ENCODE peak calls at places on chromosome 1, in ten cellular contexts. Y, C, K, Z, M, H, U, T, V and S are unnamed samples.

GRCh38 chr1:5371270-5371669 is 621.0 kb downstream of the NPHP4 start:
- DNase-seq in M (no peak), U (no peak), C (no peak), K (no peak), H (no peak), V (no peak), T (no peak), Y (no peak), Z (no peak), S (peak; percentile 34)

GRCh38 chr1:12078938-12079861 is 16.1 kb downstream of the TNFRSF8 start:
- DNase-seq in Z (no peak), T (peak; percentile 22), H (no peak), V (no peak), M (peak; percentile 22), K (no peak), Y (peak; percentile 64), C (peak; percentile 45), U (no peak), S (no peak)

GRCh38 chr1:10687782-10688408 is 108.6 kb downstream of the CASZ1 start:
- DNase-seq in V (no peak), C (no peak), H (no peak), M (no peak), U (no peak), K (no peak), Z (no peak), Y (no peak), T (no peak), S (no peak)

GRCh38 chr1:26723013-26723991 is 27.5 kb downstream of the ARID1A start:
- DNase-seq in H (peak; percentile 50), U (no peak), T (peak; percentile 92), V (peak; percentile 99), C (peak; percentile 98), Y (peak; percentile 98), M (peak; percentile 40), K (peak; percentile 97), Z (peak; percentile 89), S (peak; percentile 86)

GRCh38 chr1:55318111-55318817 is 103.1 kb upstream of the USP24 start:
- DNase-seq in U (no peak), Y (no peak), V (no peak), M (no peak), Z (no peak), H (no peak), K (no peak), T (no peak), C (peak; percentile 56), S (no peak)

GRCh38 chr1:23719162-23719820 is 24.0 kb upstream of the ELOA start:
- DNase-seq in T (no peak), K (no peak), C (peak; percentile 75), Y (no peak), V (no peak), H (no peak), M (no peak), Z (no peak), U (no peak), S (no peak)

GRCh38 chr1:3084154-3084553 is 15.2 kb downstream of the PRDM16 start:
- DNase-seq in V (no peak), H (no peak), T (no peak), U (no peak), Y (no peak), M (no peak), C (no peak), K (no peak), Z (no peak), S (no peak)

GRCh38 chr1:229842302-229843255 is 216.5 kb downstream of the URB2 start:
- DNase-seq in M (no peak), K (no peak), H (no peak), U (no peak), Y (no peak), C (no peak), V (no peak), T (peak; percentile 31), Z (no peak), S (no peak)

GRCh38 chr1:28470146-28470545 is 35.7 kb upstream of the RCC1 start:
- DNase-seq in Z (no peak), C (peak; percentile 23), H (no peak), T (no peak), Y (no peak), V (no peak), U (no peak), M (no peak), K (no peak), S (no peak)

GRCh38 chr1:47992720-47993119 is 4.5 kb downstream of the TRABD2B start:
- DNase-seq in T (no peak), C (no peak), V (no peak), M (no peak), K (peak; percentile 90), Y (no peak), Z (peak; percentile 63), U (no peak), H (no peak), S (peak; percentile 81)

GRCh38 chr1:80722611-80723010 is 1078.1 kb upstream of the ADGRL2 start:
- DNase-seq in K (no peak), U (no peak), H (no peak), T (no peak), V (no peak), Y (no peak), Z (no peak), M (no peak), C (no peak), S (no peak)

GRCh38 chr1:183198463-183198862 is 12.4 kb downstream of the LAMC2 start:
- DNase-seq in Y (no peak), K (peak; percentile 59), Z (no peak), V (no peak), U (no peak), H (no peak), M (peak; percentile 99), T (no peak), C (peak; percentile 97), S (no peak)

GRCh38 chr1:82171955-82172354 is 371.2 kb downstream of the ADGRL2 start:
- DNase-seq in M (no peak), Y (no peak), V (no peak), U (no peak), C (no peak), H (no peak), T (no peak), K (no peak), Z (no peak), S (no peak)

GRCh38 chr1:171911506-171911905 is 70.2 kb downstream of the DNM3 start:
- DNase-seq in V (no peak), U (no peak), Y (no peak), C (no peak), M (no peak), H (no peak), Z (no peak), T (no peak), K (no peak), S (no peak)

GRCh38 chr1:116886532-116886931 is 23.2 kb upstream of the PTGFRN start:
- DNase-seq in M (peak; percentile 29), Z (no peak), U (no peak), Y (peak; percentile 70), C (peak; percentile 59), V (no peak), H (no peak), T (no peak), K (no peak), S (no peak)

GRCh38 chr1:197633447-197634039 is 141.7 kb downstream of the DENND1B start:
- DNase-seq in K (no peak), U (no peak), Z (no peak), C (no peak), T (no peak), V (no peak), Y (no peak), H (no peak), M (no peak), S (no peak)

GRCh38 chr1:243407284-243408018 is 151.6 kb downstream of the SDCCAG8 start:
- DNase-seq in V (no peak), H (no peak), U (no peak), Y (peak; percentile 62), Z (no peak), C (peak; percentile 82), K (peak; percentile 18), T (no peak), M (peak; percentile 20), S (no peak)

GRCh38 chr1:204213668-204214662 is at the start of gene GOLT1A:
- DNase-seq in Z (peak; percentile 69), M (peak; percentile 72), T (peak; percentile 59), V (no peak), Y (peak; percentile 86), K (peak; percentile 76), U (no peak), H (peak; percentile 32), C (peak; percentile 80), S (no peak)

GRCh38 chr1:51624851-51625250 is 8.0 kb downstream of the OSBPL9 start:
- DNase-seq in M (no peak), V (no peak), Z (no peak), C (peak; percentile 34), T (no peak), Y (no peak), K (no peak), U (no peak), H (no peak), S (no peak)

GRCh38 chr1:227257964-227258363 is 60.3 kb downstream of the CDC42BPA start:
- DNase-seq in U (no peak), M (no peak), H (no peak), K (no peak), Z (no peak), V (no peak), T (no peak), Y (no peak), C (no peak), S (no peak)

GRCh38 chr1:241325441-241325840 is 31.6 kb downstream of the RGS7 start:
- DNase-seq in C (no peak), V (no peak), M (no peak), H (no peak), Y (no peak), T (no peak), Z (no peak), U (no peak), K (no peak), S (no peak)

GRCh38 chr1:167564592-167564991 is 11.0 kb upstream of the CREG1 start:
- DNase-seq in Z (no peak), V (no peak), Y (peak; percentile 36), T (no peak), H (no peak), C (peak; percentile 17), K (no peak), U (no peak), M (no peak), S (no peak)

GRCh38 chr1:183676515-183677189 is 23.5 kb upstream of the APOBEC4 start:
- DNase-seq in C (peak; percentile 39), V (no peak), M (no peak), K (no peak), Y (peak; percentile 72), Z (no peak), T (peak; percentile 15), H (no peak), U (no peak), S (no peak)

GRCh38 chr1:161166669-161167548 is 683 bp downstream of the PPOX start:
- DNase-seq in H (no peak), U (no peak), M (no peak), T (no peak), C (no peak), K (no peak), Y (no peak), Z (peak; percentile 60), V (no peak), S (no peak)

GRCh38 chr1:64965239-64966157 is 851 bp downstream of the JAK1 start:
- DNase-seq in M (peak; percentile 8), T (peak; percentile 71), Y (peak; percentile 74), U (peak; percentile 31), K (no peak), C (peak; percentile 82), V (peak; percentile 17), Z (peak; percentile 85), H (peak; percentile 56), S (peak; percentile 88)

GRCh38 chr1:29503441-29503840 is 267.1 kb downstream of the PTPRU start:
- DNase-seq in C (no peak), Z (no peak), Y (no peak), H (no peak), M (no peak), T (no peak), V (peak; percentile 49), U (no peak), K (no peak), S (peak; percentile 12)

GRCh38 chr1:162530985-162531319 is 30.6 kb upstream of the UAP1 start:
- DNase-seq in C (no peak), M (no peak), Y (no peak), V (no peak), H (no peak), U (no peak), Z (no peak), K (no peak), T (no peak), S (no peak)

GRCh38 chr1:41483960-41484844 is at the start of gene EDN2:
- DNase-seq in K (no peak), C (no peak), H (no peak), Z (peak; percentile 55), V (no peak), M (no peak), T (peak; percentile 57), Y (no peak), U (no peak), S (peak; percentile 71)